ENCODE peak calls at places on chromosomes 3 and 15, in ten cellular contexts. N is NCI-H2081; G is activated CD4-positive, alpha-beta T cell treated with anti-CD3 and anti-CD28 coated beads, Interleukin-2, amount 50 U/mL, for 1 hour; Q is A549; C is astrocyte of the spinal cord; D is COR-L47; M is AG08395; X is BJ; S is activated T-helper 9 cell treated with anti-CD3 and anti-CD28 coated beads, Interleukin-2, amount 50 U/mL, for 16 hours; L is hypothalamus. F is an unnamed sample.

GRCh38 chr3:48248095-48248863 is 7.4 kb downstream of the ZNF589 start:
- DNase-seq in Q (no peak), C (no peak), G (no peak), N (no peak), X (peak; percentile 17), S (no peak), D (no peak), M (peak; percentile 67), L (no peak), F (no peak)

GRCh38 chr3:135965129-135965505 is 411 bp upstream of the PPP2R3A start:
- DNase-seq in L (no peak), X (no peak), Q (no peak), M (no peak), C (peak; percentile 77), N (no peak), G (no peak), D (no peak), S (no peak), F (no peak)

GRCh38 chr3:123448503-123449091 is at the start of gene ADCY5:
- DNase-seq in N (peak; percentile 24), Q (no peak), X (no peak), M (no peak), S (no peak), G (no peak), D (peak; percentile 14), L (no peak), C (no peak), F (peak; percentile 41)

GRCh38 chr3:116059421-116060096 is 385.7 kb downstream of the LSAMP start:
- DNase-seq in D (no peak), C (peak; percentile 97), M (peak; percentile 92), G (no peak), Q (peak; percentile 41), S (no peak), X (peak; percentile 53), L (no peak), N (peak; percentile 63), F (no peak)

GRCh38 chr3:180646187-180646790 is 33.0 kb downstream of the CCDC39 start:
- DNase-seq in S (no peak), Q (peak; percentile 1), L (no peak), D (peak; percentile 4), N (no peak), C (no peak), G (no peak), X (no peak), M (no peak), F (no peak)

GRCh38 chr3:10467904-10468610 is 37.3 kb downstream of the ATP2B2 start:
- DNase-seq in X (no peak), C (no peak), S (no peak), G (no peak), D (no peak), L (no peak), Q (no peak), M (no peak), N (peak; percentile 50), F (no peak)

GRCh38 chr15:74830868-74831267 is 4.4 kb downstream of the CPLX3 start:
- DNase-seq in D (no peak), S (no peak), Q (no peak), M (peak; percentile 22), G (no peak), C (no peak), X (no peak), N (peak; percentile 29), L (peak; percentile 17), F (peak; percentile 78)

GRCh38 chr3:87225659-87226058 is 1.4 kb upstream of the CHMP2B start:
- DNase-seq in D (no peak), X (no peak), Q (no peak), L (no peak), M (no peak), G (no peak), C (peak; percentile 5), S (no peak), N (peak; percentile 31), F (peak; percentile 54)

GRCh38 chr3:173584834-173585831 is 187.6 kb downstream of the NLGN1 start:
- DNase-seq in Q (no peak), G (no peak), D (peak; percentile 88), N (peak; percentile 92), X (peak; percentile 22), L (peak; percentile 52), C (peak; percentile 74), S (no peak), M (peak; percentile 63), F (peak; percentile 49)

GRCh38 chr3:110814170-110815007 is 257.2 kb upstream of the NECTIN3 start:
- DNase-seq in G (no peak), M (peak; percentile 48), C (peak; percentile 93), D (no peak), N (no peak), X (peak; percentile 55), S (no peak), Q (no peak), L (no peak), F (no peak)

GRCh38 chr3:30631237-30631961 is 25.0 kb downstream of the TGFBR2 start:
- DNase-seq in N (no peak), C (no peak), Q (no peak), L (no peak), X (no peak), M (no peak), S (peak; percentile 40), G (peak; percentile 47), D (no peak), F (no peak)

GRCh38 chr3:31377045-31377642 is 155.6 kb upstream of the STT3B start:
- DNase-seq in N (no peak), Q (peak; percentile 43), C (peak; percentile 88), M (peak; percentile 60), S (no peak), G (no peak), X (no peak), L (no peak), D (no peak), F (no peak)

GRCh38 chr3:187063286-187064081 is 75.8 kb downstream of the RPL39L start:
- DNase-seq in M (no peak), Q (no peak), N (no peak), C (peak; percentile 12), X (no peak), G (no peak), L (no peak), D (no peak), S (no peak), F (no peak)

GRCh38 chr15:65641723-65642475 is 20.2 kb downstream of the SLC24A1 start:
- DNase-seq in M (no peak), Q (no peak), S (no peak), L (no peak), N (no peak), G (no peak), D (no peak), C (no peak), X (no peak), F (peak; percentile 35)

GRCh38 chr3:127831723-127832172 is 9.4 kb upstream of the MGLL start:
- DNase-seq in N (peak; percentile 25), G (no peak), X (no peak), L (no peak), C (no peak), M (peak; percentile 58), Q (no peak), S (no peak), D (no peak), F (no peak)

GRCh38 chr3:50150863-50151686 is 4.0 kb upstream of the SEMA3F start:
- DNase-seq in L (no peak), G (no peak), X (no peak), C (no peak), Q (no peak), S (no peak), D (no peak), N (no peak), M (no peak), F (no peak)

GRCh38 chr3:16119887-16120286 is 54.6 kb upstream of the GALNT15 start:
- DNase-seq in C (no peak), N (no peak), S (no peak), L (no peak), Q (no peak), D (no peak), M (no peak), G (no peak), X (no peak), F (no peak)

GRCh38 chr3:184222521-184222920 is 6.9 kb upstream of the VWA5B2 start:
- DNase-seq in N (no peak), M (no peak), C (no peak), Q (no peak), G (no peak), L (no peak), S (no peak), X (no peak), D (no peak), F (no peak)

GRCh38 chr15:37801529-37801928 is 132.9 kb upstream of the TMCO5A start:
- DNase-seq in N (no peak), Q (no peak), G (no peak), M (no peak), D (no peak), X (no peak), S (no peak), L (no peak), C (no peak), F (no peak)

GRCh38 chr3:99920530-99921376 is 103.1 kb downstream of the CMSS1 start:
- DNase-seq in C (peak; percentile 38), N (peak; percentile 61), Q (no peak), L (no peak), D (no peak), S (no peak), G (no peak), X (no peak), M (peak; percentile 53), F (peak; percentile 36)

GRCh38 chr15:85750319-85750806 is 44.4 kb downstream of the KLHL25 start:
- DNase-seq in S (no peak), D (no peak), N (no peak), Q (no peak), X (no peak), M (peak; percentile 55), G (no peak), L (peak; percentile 60), C (peak; percentile 62), F (peak; percentile 79)

F was measured in globus pallidus.